ENCODE peak calls at places on chromosome 2, in four cellular contexts. V is lower lobe of right lung, Q is adrenal gland, E is heart right ventricle. O is an unnamed sample. For H3K9me3, the result is how much of the 10 kb centered on the place peaks cover.

GRCh38 chr2:63729831-63730230 is 111.9 kb upstream of the UGP2 start:
- DNase-seq in V (no peak), Q (no peak), E (no peak), O (no peak)

GRCh38 chr2:100747551-100747950 is 72.4 kb upstream of the NPAS2 start:
- DNase-seq in Q (no peak), V (no peak), E (no peak), O (no peak)

GRCh38 chr2:15861172-15861822 is 79.1 kb upstream of the MYCN start:
- DNase-seq in V (no peak), Q (no peak), E (no peak), O (no peak)

GRCh38 chr2:205858781-205859478 is 176.6 kb downstream of the NRP2 start:
- DNase-seq in V (no peak), Q (no peak), E (peak), O (no peak)

GRCh38 chr2:20106746-20107145 is 55.3 kb upstream of the LAPTM4A start:
- DNase-seq in V (peak), Q (peak), E (peak), O (peak)

GRCh38 chr2:12816379-12817306 is 99.9 kb downstream of the TRIB2 start:
- DNase-seq in Q (peak), V (no peak), E (no peak), O (no peak)

GRCh38 chr2:67259581-67260347 is 137.4 kb upstream of the ETAA1 start:
- DNase-seq in E (peak), Q (peak), V (no peak), O (peak)

GRCh38 chr2:133377021-133377481 is 191.2 kb downstream of the NCKAP5 start:
- DNase-seq in V (no peak), Q (no peak), E (no peak), O (no peak)

GRCh38 chr2:26566081-26566375 is 75.1 kb downstream of the CIB4 start:
- DNase-seq in E (no peak), V (no peak), Q (no peak), O (peak)

GRCh38 chr2:218876562-218877219 is 4.0 kb upstream of the WNT10A start:
- DNase-seq in V (no peak), E (peak), Q (peak), O (no peak)

GRCh38 chr2:236671820-236672520 is 102.3 kb downstream of the ACKR3 start:
- DNase-seq in V (no peak), Q (no peak), E (no peak), O (no peak)

GRCh38 chr2:118667366-118667765 is 180.1 kb downstream of the EN1 start:
- DNase-seq in E (no peak), Q (no peak), V (no peak), O (no peak)

GRCh38 chr2:95264626-95265025 is 9.6 kb upstream of the PROM2 start:
- DNase-seq in V (peak), E (no peak), Q (no peak), O (no peak)

GRCh38 chr2:241270531-241270930 is 44.9 kb downstream of the HDLBP start:
- DNase-seq in V (no peak), E (no peak), Q (no peak), O (no peak)
- H3K27ac ChIP-seq in V (no peak), E (no peak), Q (peak), O (no peak)

GRCh38 chr2:145413261-145413660 is 893.3 kb upstream of the ZEB2 start:
- DNase-seq in V (no peak), Q (no peak), E (no peak), O (no peak)

GRCh38 chr2:145412155-145412554 is 892.2 kb upstream of the ZEB2 start:
- DNase-seq in V (no peak), Q (no peak), E (no peak), O (no peak)

GRCh38 chr2:145408980-145409379 is 889.1 kb upstream of the ZEB2 start:
- DNase-seq in V (no peak), Q (no peak), E (no peak), O (no peak)

GRCh38 chr2:145411493-145411892 is 891.6 kb upstream of the ZEB2 start:
- DNase-seq in E (no peak), V (no peak), Q (no peak), O (no peak)

DNA sequence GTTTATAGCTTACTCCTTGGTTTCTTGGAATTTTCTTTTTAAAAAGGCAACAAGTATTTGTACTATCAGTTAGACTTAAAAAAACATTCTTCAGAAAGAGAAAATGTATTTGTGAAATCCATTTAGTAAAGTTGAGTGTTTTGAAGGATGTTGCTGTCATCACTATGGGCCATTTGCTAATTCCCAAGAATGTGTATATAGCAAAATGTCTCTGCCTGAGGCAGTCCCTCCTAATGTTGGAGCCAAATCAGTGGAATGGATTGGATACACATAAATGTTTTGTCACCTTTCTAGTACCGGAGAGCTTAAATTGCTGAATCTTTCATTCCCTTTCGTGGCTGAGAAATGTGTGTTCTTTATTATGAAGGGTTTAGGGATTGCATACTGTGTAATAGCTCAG is 890.2 kb upstream of the ZEB2 start:
- DNase-seq in Q (no peak), E (no peak), V (no peak), O (no peak)
- H3K9me3 ChIP-seq in Q (under half), E (under half), V (under half), O (under half)

GRCh38 chr2:190860985-190861721 is 19.5 kb upstream of the GLS start:
- DNase-seq in V (no peak), Q (no peak), E (no peak), O (no peak)
- H3K27ac ChIP-seq in V (no peak), Q (no peak), E (no peak), O (peak)

DNA sequence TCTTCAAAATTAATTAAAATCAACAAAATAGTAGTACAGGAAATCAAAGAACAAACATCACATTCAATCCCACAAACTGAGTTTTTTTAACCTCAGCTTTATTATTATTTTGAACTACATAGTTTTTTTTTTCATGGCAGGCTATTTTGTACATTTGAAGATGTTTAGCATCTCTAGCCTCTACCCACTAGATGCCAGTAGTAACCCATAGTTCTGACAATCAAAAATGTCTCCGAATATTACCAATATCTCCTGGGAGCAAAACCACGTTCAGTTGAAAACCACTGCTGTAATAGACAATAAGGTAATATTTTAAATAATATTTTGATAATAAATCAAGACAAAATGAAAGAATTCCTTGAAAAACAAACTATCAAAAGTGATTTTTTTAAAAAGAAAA is 702.6 kb upstream of the LRRTM1 start:
- DNase-seq in Q (no peak), V (no peak), E (no peak), O (no peak)
- H3K9me3 ChIP-seq in Q (under half), V (under half), E (under half), O (under half)

O was measured in RWPE2.